ENCODE peak calls at places on chromosomes 13 and 19, in seven cellular contexts. One of them, this sample, is unnamed.

GRCh38 chr13:112790735-112791641 is 101.2 kb downstream of the ATP11A start:
- DNase-seq in EL: no peak
- DNase-seq in substantia nigra: no peak
- DNase-seq in progenitor cell of endocrine pancreas: no peak
- DNase-seq in stimulated activated CD4-positive, alpha-beta T cell treated with anti-CD3 and anti-CD28 coated beads, Interleukin-2, amount 100 ng/mL, for 48 hours: no peak
- DNase-seq in NCI-H2029: no peak
- DNase-seq in epithelial cell of esophagus: peak
- DNase-seq in this sample: no peak

GRCh38 chr19:18700501-18701249 is 17.2 kb downstream of the CRTC1 start:
- DNase-seq in EL: peak
- DNase-seq in substantia nigra: no peak
- DNase-seq in progenitor cell of endocrine pancreas: no peak
- DNase-seq in stimulated activated CD4-positive, alpha-beta T cell treated with anti-CD3 and anti-CD28 coated beads, Interleukin-2, amount 100 ng/mL, for 48 hours: peak
- DNase-seq in NCI-H2029: peak
- DNase-seq in epithelial cell of esophagus: peak
- DNase-seq in this sample: peak

GRCh38 chr19:1259206-1259872 is 9.8 kb upstream of the CIRBP start:
- DNase-seq in EL: peak
- DNase-seq in substantia nigra: peak
- DNase-seq in progenitor cell of endocrine pancreas: no peak
- DNase-seq in stimulated activated CD4-positive, alpha-beta T cell treated with anti-CD3 and anti-CD28 coated beads, Interleukin-2, amount 100 ng/mL, for 48 hours: peak
- DNase-seq in NCI-H2029: no peak
- DNase-seq in epithelial cell of esophagus: peak
- DNase-seq in this sample: no peak

GRCh38 chr19:12947702-12948596 is 2.3 kb downstream of the RAD23A start:
- DNase-seq in EL: no peak
- DNase-seq in substantia nigra: no peak
- DNase-seq in progenitor cell of endocrine pancreas: no peak
- DNase-seq in stimulated activated CD4-positive, alpha-beta T cell treated with anti-CD3 and anti-CD28 coated beads, Interleukin-2, amount 100 ng/mL, for 48 hours: no peak
- DNase-seq in NCI-H2029: no peak
- DNase-seq in epithelial cell of esophagus: no peak
- DNase-seq in this sample: no peak

GRCh38 chr13:51959773-51960172 is 51.5 kb downstream of the ATP7B start:
- DNase-seq in EL: no peak
- DNase-seq in substantia nigra: no peak
- DNase-seq in progenitor cell of endocrine pancreas: no peak
- DNase-seq in stimulated activated CD4-positive, alpha-beta T cell treated with anti-CD3 and anti-CD28 coated beads, Interleukin-2, amount 100 ng/mL, for 48 hours: no peak
- DNase-seq in NCI-H2029: no peak
- DNase-seq in epithelial cell of esophagus: no peak
- DNase-seq in this sample: no peak

GRCh38 chr13:36420437-36420891 is 11.8 kb upstream of the CCNA1 start:
- DNase-seq in EL: peak
- DNase-seq in substantia nigra: no peak
- DNase-seq in progenitor cell of endocrine pancreas: peak
- DNase-seq in stimulated activated CD4-positive, alpha-beta T cell treated with anti-CD3 and anti-CD28 coated beads, Interleukin-2, amount 100 ng/mL, for 48 hours: peak
- DNase-seq in NCI-H2029: no peak
- DNase-seq in epithelial cell of esophagus: peak
- DNase-seq in this sample: peak

GRCh38 chr13:31956944-31957644 is 74.5 kb upstream of the FRY start:
- DNase-seq in EL: peak
- DNase-seq in substantia nigra: no peak
- DNase-seq in progenitor cell of endocrine pancreas: no peak
- DNase-seq in stimulated activated CD4-positive, alpha-beta T cell treated with anti-CD3 and anti-CD28 coated beads, Interleukin-2, amount 100 ng/mL, for 48 hours: no peak
- DNase-seq in NCI-H2029: no peak
- DNase-seq in epithelial cell of esophagus: no peak
- DNase-seq in this sample: no peak

GRCh38 chr13:30832845-30833332 is 73.2 kb upstream of the MEDAG start:
- DNase-seq in EL: peak
- DNase-seq in substantia nigra: no peak
- DNase-seq in progenitor cell of endocrine pancreas: peak
- DNase-seq in stimulated activated CD4-positive, alpha-beta T cell treated with anti-CD3 and anti-CD28 coated beads, Interleukin-2, amount 100 ng/mL, for 48 hours: peak
- DNase-seq in NCI-H2029: peak
- DNase-seq in epithelial cell of esophagus: peak
- DNase-seq in this sample: no peak

GRCh38 chr13:101511161-101511560 is 58.7 kb downstream of the ITGBL1 start:
- DNase-seq in EL: no peak
- DNase-seq in substantia nigra: no peak
- DNase-seq in progenitor cell of endocrine pancreas: no peak
- DNase-seq in stimulated activated CD4-positive, alpha-beta T cell treated with anti-CD3 and anti-CD28 coated beads, Interleukin-2, amount 100 ng/mL, for 48 hours: no peak
- DNase-seq in NCI-H2029: no peak
- DNase-seq in epithelial cell of esophagus: peak
- DNase-seq in this sample: no peak

GRCh38 chr13:73722120-73722519 is 412.1 kb downstream of the KLF12 start:
- DNase-seq in EL: peak
- DNase-seq in substantia nigra: no peak
- DNase-seq in progenitor cell of endocrine pancreas: no peak
- DNase-seq in stimulated activated CD4-positive, alpha-beta T cell treated with anti-CD3 and anti-CD28 coated beads, Interleukin-2, amount 100 ng/mL, for 48 hours: no peak
- DNase-seq in NCI-H2029: no peak
- DNase-seq in epithelial cell of esophagus: peak
- DNase-seq in this sample: no peak

GRCh38 chr19:50759886-50760285 is 10.4 kb upstream of the GPR32 start:
- DNase-seq in EL: peak
- DNase-seq in substantia nigra: no peak
- DNase-seq in progenitor cell of endocrine pancreas: no peak
- DNase-seq in stimulated activated CD4-positive, alpha-beta T cell treated with anti-CD3 and anti-CD28 coated beads, Interleukin-2, amount 100 ng/mL, for 48 hours: no peak
- DNase-seq in NCI-H2029: peak
- DNase-seq in epithelial cell of esophagus: no peak
- DNase-seq in this sample: no peak

GRCh38 chr13:39132286-39132685 is 94.0 kb downstream of the NHLRC3 start:
- DNase-seq in EL: no peak
- DNase-seq in substantia nigra: no peak
- DNase-seq in progenitor cell of endocrine pancreas: no peak
- DNase-seq in stimulated activated CD4-positive, alpha-beta T cell treated with anti-CD3 and anti-CD28 coated beads, Interleukin-2, amount 100 ng/mL, for 48 hours: no peak
- DNase-seq in NCI-H2029: no peak
- DNase-seq in epithelial cell of esophagus: peak
- DNase-seq in this sample: no peak

GRCh38 chr13:98839826-98840769 is 87.6 kb upstream of the SLC15A1 start:
- DNase-seq in EL: peak
- DNase-seq in substantia nigra: peak
- DNase-seq in progenitor cell of endocrine pancreas: peak
- DNase-seq in stimulated activated CD4-positive, alpha-beta T cell treated with anti-CD3 and anti-CD28 coated beads, Interleukin-2, amount 100 ng/mL, for 48 hours: peak
- DNase-seq in NCI-H2029: no peak
- DNase-seq in epithelial cell of esophagus: peak
- DNase-seq in this sample: peak

GRCh38 chr13:109790951-109791605 is 4.7 kb upstream of the IRS2 start:
- DNase-seq in EL: peak
- DNase-seq in substantia nigra: no peak
- DNase-seq in progenitor cell of endocrine pancreas: no peak
- DNase-seq in stimulated activated CD4-positive, alpha-beta T cell treated with anti-CD3 and anti-CD28 coated beads, Interleukin-2, amount 100 ng/mL, for 48 hours: no peak
- DNase-seq in NCI-H2029: peak
- DNase-seq in epithelial cell of esophagus: peak
- DNase-seq in this sample: no peak

GRCh38 chr13:112774829-112775565 is 85.2 kb downstream of the ATP11A start:
- DNase-seq in EL: no peak
- DNase-seq in substantia nigra: no peak
- DNase-seq in progenitor cell of endocrine pancreas: no peak
- DNase-seq in stimulated activated CD4-positive, alpha-beta T cell treated with anti-CD3 and anti-CD28 coated beads, Interleukin-2, amount 100 ng/mL, for 48 hours: no peak
- DNase-seq in NCI-H2029: no peak
- DNase-seq in epithelial cell of esophagus: no peak
- DNase-seq in this sample: no peak

GRCh38 chr13:95256086-95256485 is 45.2 kb downstream of the ABCC4 start:
- DNase-seq in EL: peak
- DNase-seq in substantia nigra: no peak
- DNase-seq in progenitor cell of endocrine pancreas: no peak
- DNase-seq in stimulated activated CD4-positive, alpha-beta T cell treated with anti-CD3 and anti-CD28 coated beads, Interleukin-2, amount 100 ng/mL, for 48 hours: no peak
- DNase-seq in NCI-H2029: no peak
- DNase-seq in epithelial cell of esophagus: peak
- DNase-seq in this sample: no peak

GRCh38 chr13:98419786-98420559 is 156.9 kb downstream of the STK24 start:
- DNase-seq in EL: no peak
- DNase-seq in substantia nigra: no peak
- DNase-seq in progenitor cell of endocrine pancreas: no peak
- DNase-seq in stimulated activated CD4-positive, alpha-beta T cell treated with anti-CD3 and anti-CD28 coated beads, Interleukin-2, amount 100 ng/mL, for 48 hours: no peak
- DNase-seq in NCI-H2029: no peak
- DNase-seq in epithelial cell of esophagus: no peak
- DNase-seq in this sample: no peak

GRCh38 chr13:45696610-45697226 is 5.4 kb upstream of the CBY2 start:
- DNase-seq in EL: no peak
- DNase-seq in substantia nigra: no peak
- DNase-seq in progenitor cell of endocrine pancreas: no peak
- DNase-seq in stimulated activated CD4-positive, alpha-beta T cell treated with anti-CD3 and anti-CD28 coated beads, Interleukin-2, amount 100 ng/mL, for 48 hours: no peak
- DNase-seq in NCI-H2029: no peak
- DNase-seq in epithelial cell of esophagus: peak
- DNase-seq in this sample: no peak

GRCh38 chr19:43782311-43782660 is 1.5 kb upstream of the KCNN4 start:
- DNase-seq in EL: no peak
- DNase-seq in substantia nigra: no peak
- DNase-seq in progenitor cell of endocrine pancreas: no peak
- DNase-seq in stimulated activated CD4-positive, alpha-beta T cell treated with anti-CD3 and anti-CD28 coated beads, Interleukin-2, amount 100 ng/mL, for 48 hours: no peak
- DNase-seq in NCI-H2029: no peak
- DNase-seq in epithelial cell of esophagus: no peak
- DNase-seq in this sample: no peak

GRCh38 chr19:14440049-14440448 is 6.9 kb downstream of the PKN1 start:
- DNase-seq in EL: no peak
- DNase-seq in substantia nigra: no peak
- DNase-seq in progenitor cell of endocrine pancreas: no peak
- DNase-seq in stimulated activated CD4-positive, alpha-beta T cell treated with anti-CD3 and anti-CD28 coated beads, Interleukin-2, amount 100 ng/mL, for 48 hours: peak
- DNase-seq in NCI-H2029: no peak
- DNase-seq in epithelial cell of esophagus: no peak
- DNase-seq in this sample: no peak

GRCh38 chr19:18894254-18895037 is 1.5 kb downstream of the CERS1 start:
- DNase-seq in EL: no peak
- DNase-seq in substantia nigra: peak
- DNase-seq in progenitor cell of endocrine pancreas: no peak
- DNase-seq in stimulated activated CD4-positive, alpha-beta T cell treated with anti-CD3 and anti-CD28 coated beads, Interleukin-2, amount 100 ng/mL, for 48 hours: no peak
- DNase-seq in NCI-H2029: no peak
- DNase-seq in epithelial cell of esophagus: no peak
- DNase-seq in this sample: peak